ENCODE peak calls at places on chromosomes 16 and 17, in six cellular contexts. L is fibroblast of mammary gland, D is PC-3, E is uterus, F is neural crest cell, N is astrocyte of the cerebellum. C is an unnamed sample.

GRCh38 chr16:51818342-51818944 is 667.4 kb upstream of the SALL1 start:
- DNase-seq in F (peak; percentile 58), L (peak; percentile 59), E (peak; percentile 18), N (no peak), D (peak; percentile 21), C (no peak)

GRCh38 chr17:39867891-39868553 is at the start of gene ZPBP2:
- DNase-seq in D (no peak), E (no peak), N (no peak), F (no peak), L (no peak), C (no peak)

GRCh38 chr17:14622622-14623101 is 321.8 kb downstream of the HS3ST3B1 start:
- DNase-seq in D (no peak), F (no peak), L (no peak), N (no peak), E (no peak), C (no peak)

GRCh38 chr16:30884760-30885159 is 9.1 kb downstream of the BCL7C start:
- DNase-seq in F (no peak), N (no peak), L (no peak), D (no peak), E (no peak), C (no peak)

GRCh38 chr16:21194771-21195301 is 16.5 kb downstream of the ZP2 start:
- DNase-seq in D (no peak), L (peak; percentile 52), E (no peak), N (no peak), F (no peak), C (no peak)

GRCh38 chr16:76527244-76527643 is 250.0 kb downstream of the CNTNAP4 start:
- DNase-seq in D (no peak), E (no peak), F (no peak), L (no peak), N (no peak), C (no peak)

GRCh38 chr16:27646811-27647210 is 96.9 kb downstream of the KATNIP start:
- DNase-seq in E (no peak), F (no peak), L (peak; percentile 60), D (no peak), N (no peak), C (no peak)

GRCh38 chr17:72192409-72193192 is 71.8 kb downstream of the SOX9 start:
- DNase-seq in E (no peak), D (peak; percentile 14), N (no peak), F (no peak), L (peak; percentile 87), C (no peak)

GRCh38 chr16:58024673-58025350 is 742 bp upstream of the MMP15 start:
- DNase-seq in F (no peak), D (no peak), L (no peak), E (no peak), N (no peak), C (no peak)

GRCh38 chr16:19963306-19963705 is 78.7 kb upstream of the GPRC5B start:
- DNase-seq in F (no peak), E (no peak), L (no peak), D (no peak), N (peak; percentile 11), C (no peak)

GRCh38 chr17:2779545-2779944 is 16.7 kb upstream of the RAP1GAP2 start:
- DNase-seq in N (no peak), F (no peak), E (no peak), D (no peak), L (no peak), C (no peak)

GRCh38 chr17:60971515-60972369 is 294.1 kb downstream of the BCAS3 start:
- DNase-seq in N (peak; percentile 41), F (peak; percentile 41), D (peak; percentile 76), E (peak; percentile 18), L (peak; percentile 76), C (no peak)

GRCh38 chr16:4640572-4641305 is 16.1 kb downstream of the MGRN1 start:
- DNase-seq in E (no peak), N (no peak), L (no peak), D (no peak), F (no peak), C (no peak)

GRCh38 chr16:67110136-67110847 is 551 bp downstream of the PHAF1 start:
- DNase-seq in F (peak; percentile 5), L (no peak), E (no peak), D (no peak), N (no peak), C (no peak)

GRCh38 chr16:86389566-86390328 is 120.6 kb upstream of the FOXF1 start:
- DNase-seq in F (no peak), N (no peak), E (no peak), L (peak; percentile 61), D (no peak), C (no peak)

GRCh38 chr16:24253192-24253591 is 2.9 kb upstream of the CACNG3 start:
- DNase-seq in E (no peak), N (no peak), D (peak; percentile 51), L (peak; percentile 26), F (peak; percentile 25), C (no peak)

GRCh38 chr16:58556678-58557077 is 41.4 kb downstream of the SETD6 start:
- DNase-seq in L (no peak), D (no peak), N (no peak), F (no peak), E (no peak), C (no peak)

DNA sequence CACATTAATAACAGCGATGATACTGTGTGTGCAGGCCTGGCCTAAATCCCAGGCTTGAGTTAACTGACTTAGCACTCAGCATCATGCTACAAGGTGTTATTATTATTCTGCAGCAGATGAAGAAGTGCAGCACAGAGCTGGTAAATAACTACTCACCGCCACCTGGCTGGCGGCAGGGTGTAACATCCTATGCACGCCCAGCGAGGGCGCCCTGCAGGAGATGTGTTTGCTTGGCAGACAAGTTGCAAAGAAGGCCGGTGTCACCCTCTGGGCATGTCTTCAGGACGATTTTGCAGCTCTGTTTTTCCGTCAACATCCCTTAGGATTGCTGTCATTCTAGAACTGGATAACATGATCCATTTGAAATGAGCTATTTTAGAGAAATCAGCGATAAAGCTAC is 30.1 kb downstream of the DNAH9 start:
- DNase-seq in E (no peak), N (no peak), L (no peak), F (no peak), D (no peak), C (no peak)
- TF ChIP-seq CTCF in E (no peak), N (no peak), L (no peak), F (peak; percentile 36), D (peak; percentile 22), C (no peak)

DNA sequence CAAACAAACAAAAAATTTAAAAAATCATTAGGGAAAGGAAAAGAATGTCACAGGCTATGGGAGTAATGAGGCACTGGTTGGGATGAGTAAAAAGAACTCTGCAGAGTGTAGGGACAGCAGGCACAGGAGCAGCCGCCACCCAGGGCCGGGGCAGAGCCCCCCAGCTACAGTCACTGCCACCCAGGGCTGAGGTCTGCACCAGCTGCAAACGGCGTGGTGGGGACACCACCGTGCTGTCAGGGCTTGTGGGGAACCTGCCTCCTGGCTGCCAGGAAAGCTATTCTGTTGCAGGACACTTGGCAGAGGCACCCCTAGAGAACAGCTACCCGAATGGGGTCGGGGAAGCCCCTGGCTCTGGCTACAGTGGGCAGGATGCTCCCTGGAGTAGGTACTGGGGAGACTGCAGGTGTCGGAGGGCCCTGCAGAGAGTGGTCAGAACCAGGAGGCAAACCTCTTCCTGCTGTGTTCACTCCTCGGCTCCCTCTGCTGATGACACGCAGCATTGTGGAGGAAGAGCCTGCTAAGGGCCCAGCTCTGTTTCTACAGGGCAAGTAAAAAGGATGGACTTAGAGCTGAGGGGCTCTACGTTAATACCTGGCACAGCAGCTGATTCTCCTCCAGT is 32.3 kb upstream of the CAPN15 start:
- DNase-seq in D (peak; percentile 45), N (no peak), E (no peak), L (peak; percentile 49), F (no peak), C (no peak)
- TF ChIP-seq CTCF in D (peak; percentile 43), N (peak; percentile 54), E (peak; percentile 18), L (peak; percentile 53), F (peak; percentile 54), C (no peak)

GRCh38 chr16:88748364-88748763 is 36.7 kb downstream of the PIEZO1 start:
- DNase-seq in D (no peak), L (no peak), E (no peak), N (no peak), F (no peak), C (no peak)

GRCh38 chr16:88749358-88749757 is 35.7 kb downstream of the PIEZO1 start:
- DNase-seq in L (no peak), N (no peak), D (no peak), F (no peak), E (no peak), C (no peak)

GRCh38 chr16:88744839-88745521 is 38.7 kb downstream of the CTU2 start:
- DNase-seq in L (no peak), E (no peak), N (no peak), F (no peak), D (no peak), C (no peak)

GRCh38 chr16:88746511-88746910 is 38.5 kb downstream of the PIEZO1 start:
- DNase-seq in F (no peak), N (no peak), L (no peak), D (no peak), E (peak; percentile 75), C (no peak)

GRCh38 chr16:88747588-88748301 is 37.3 kb downstream of the PIEZO1 start:
- DNase-seq in L (no peak), F (no peak), E (no peak), D (peak; percentile 54), N (no peak), C (no peak)
- TF ChIP-seq CTCF in L (peak; percentile 16), F (peak; percentile 41), E (no peak), D (peak; percentile 66), N (peak; percentile 24), C (no peak)

GRCh38 chr16:89873109-89873821 is at the start of gene TCF25:
- DNase-seq in E (peak; percentile 86), N (peak; percentile 60), D (peak; percentile 78), F (peak; percentile 84), L (peak; percentile 77), C (no peak)
- TF ChIP-seq CTCF in E (no peak), N (no peak), D (no peak), F (peak; percentile 22), L (no peak), C (no peak)

GRCh38 chr17:69723316-69723715 is 308.8 kb downstream of the MAP2K6 start:
- DNase-seq in F (no peak), N (no peak), E (no peak), L (no peak), D (no peak), C (no peak)

GRCh38 chr17:69725125-69725524 is 310.6 kb downstream of the MAP2K6 start:
- DNase-seq in F (no peak), N (no peak), L (no peak), E (no peak), D (peak; percentile 23), C (no peak)

GRCh38 chr17:69722518-69722917 is 308.0 kb downstream of the MAP2K6 start:
- DNase-seq in N (no peak), L (no peak), D (peak; percentile 49), F (no peak), E (no peak), C (no peak)

GRCh38 chr17:69724236-69724635 is 309.7 kb downstream of the MAP2K6 start:
- DNase-seq in E (no peak), D (no peak), L (peak; percentile 36), N (no peak), F (no peak), C (no peak)

GRCh38 chr17:69723741-69724140 is 309.2 kb downstream of the MAP2K6 start:
- DNase-seq in N (no peak), D (peak; percentile 50), E (no peak), L (peak; percentile 15), F (no peak), C (no peak)
- TF ChIP-seq CTCF in N (peak; percentile 16), D (peak; percentile 60), E (no peak), L (peak; percentile 11), F (no peak), C (no peak)

C was measured in omental fat pad.